ENCODE peak calls at places on chromosomes 2 and 18, in ten cellular contexts. C, V, B, I, T, A, G, P, N and Q are unnamed samples.

GRCh38 chr18:2338601-2339000 is 232.7 kb downstream of the METTL4 start:
- DNase-seq in P (no peak), T (no peak), B (no peak), N (no peak), C (no peak), I (no peak), G (no peak), A (no peak), V (no peak), Q (no peak)

GRCh38 chr2:175393851-175394250 is 212.3 kb upstream of the ATP5MC3 start:
- DNase-seq in A (no peak), V (no peak), I (no peak), C (no peak), B (no peak), P (no peak), G (no peak), N (no peak), T (no peak), Q (no peak)

GRCh38 chr2:98444436-98445166 is at the start of gene INPP4A:
- DNase-seq in N (peak), T (peak), V (peak), B (no peak), C (peak), G (peak), P (peak), A (peak), I (peak), Q (peak)

GRCh38 chr2:60493804-60494392 is 59.6 kb downstream of the BCL11A start:
- DNase-seq in N (no peak), B (no peak), P (no peak), I (no peak), T (no peak), V (no peak), C (no peak), G (no peak), A (no peak), Q (no peak)

GRCh38 chr2:233075141-233075965 is 15.2 kb downstream of the INPP5D start:
- DNase-seq in C (no peak), I (no peak), B (no peak), N (no peak), V (peak), A (no peak), T (no peak), G (no peak), P (no peak), Q (no peak)

GRCh38 chr2:152221870-152222269 is 46.3 kb upstream of the STAM2 start:
- DNase-seq in V (no peak), C (no peak), P (no peak), T (no peak), B (no peak), I (no peak), A (no peak), G (no peak), N (no peak), Q (no peak)

GRCh38 chr18:10140928-10141327 is 227.1 kb downstream of the VAPA start:
- DNase-seq in A (no peak), N (no peak), T (no peak), C (peak), G (no peak), P (no peak), I (no peak), B (no peak), V (no peak), Q (no peak)

GRCh38 chr2:149143734-149144133 is 105.2 kb downstream of the LYPD6B start:
- DNase-seq in B (no peak), P (no peak), N (no peak), T (no peak), V (no peak), A (no peak), C (no peak), G (no peak), I (no peak), Q (no peak)

GRCh38 chr2:151071382-151071781 is 190.3 kb downstream of the RBM43 start:
- DNase-seq in G (no peak), V (no peak), A (no peak), B (no peak), P (no peak), I (no peak), T (no peak), C (no peak), N (no peak), Q (no peak)

GRCh38 chr2:16170675-16171424 is 230.5 kb downstream of the MYCN start:
- DNase-seq in P (no peak), A (no peak), V (no peak), N (no peak), G (no peak), B (no peak), C (no peak), I (no peak), T (no peak), Q (no peak)

GRCh38 chr2:191571163-191571769 is 106.7 kb upstream of the NABP1 start:
- DNase-seq in P (no peak), A (no peak), G (no peak), T (peak), I (no peak), B (peak), C (no peak), N (no peak), V (no peak), Q (no peak)

GRCh38 chr2:207166039-207166348 is 246 bp upstream of the KLF7 start:
- DNase-seq in G (peak), T (peak), A (peak), N (peak), B (peak), I (peak), C (peak), V (peak), P (peak), Q (peak)

GRCh38 chr2:151757861-151758260 is 23.6 kb upstream of the NEB start:
- DNase-seq in N (no peak), G (no peak), I (no peak), P (no peak), T (no peak), A (no peak), C (peak), B (no peak), V (no peak), Q (no peak)

GRCh38 chr2:134260726-134261125 is 6.9 kb downstream of the MGAT5 start:
- DNase-seq in G (no peak), C (no peak), P (no peak), B (no peak), N (no peak), I (no peak), V (no peak), T (no peak), A (no peak), Q (no peak)

GRCh38 chr2:121634354-121635307 is 14.6 kb downstream of the CLASP1 start:
- DNase-seq in B (no peak), T (peak), G (no peak), I (no peak), N (no peak), V (no peak), A (no peak), C (peak), P (no peak), Q (no peak)

GRCh38 chr2:210452194-210452593 is 24.4 kb downstream of the LANCL1 start:
- DNase-seq in C (no peak), B (no peak), V (no peak), N (no peak), T (no peak), A (no peak), P (no peak), I (no peak), G (no peak), Q (no peak)

GRCh38 chr2:227862741-227863588 is 8.5 kb upstream of the DAW1 start:
- DNase-seq in N (no peak), P (no peak), T (no peak), G (no peak), C (no peak), I (peak), B (no peak), A (no peak), V (no peak), Q (no peak)

GRCh38 chr2:28318023-28318422 is 74.6 kb upstream of the FOSL2 start:
- DNase-seq in N (no peak), A (no peak), C (no peak), G (no peak), I (no peak), V (no peak), P (no peak), T (no peak), B (no peak), Q (no peak)

GRCh38 chr2:178700922-178701342 is 106.3 kb downstream of the TTN start:
- DNase-seq in G (peak), I (no peak), N (no peak), P (no peak), B (peak), T (no peak), V (no peak), C (no peak), A (no peak), Q (no peak)

GRCh38 chr2:106614511-106615291 is 127.5 kb downstream of the CD8B2 start:
- DNase-seq in A (no peak), V (no peak), I (no peak), T (no peak), C (no peak), N (no peak), B (no peak), G (no peak), P (no peak), Q (no peak)

GRCh38 chr2:171824086-171824485 is 70.0 kb downstream of the SLC25A12 start:
- DNase-seq in C (no peak), P (no peak), G (no peak), T (no peak), V (no peak), I (no peak), A (no peak), B (no peak), N (no peak), Q (no peak)

GRCh38 chr2:111122631-111123421 is 2.1 kb downstream of the BCL2L11 start:
- DNase-seq in C (peak), A (peak), P (peak), T (peak), B (no peak), G (peak), N (peak), I (peak), V (peak), Q (peak)

GRCh38 chr2:120488531-120488930 is 142.6 kb downstream of the INHBB start:
- DNase-seq in N (no peak), G (no peak), T (no peak), P (no peak), A (no peak), I (peak), C (no peak), B (no peak), V (no peak), Q (no peak)

GRCh38 chr18:43665239-43665788 is 388.0 kb upstream of the SYT4 start:
- DNase-seq in G (no peak), B (no peak), T (no peak), I (no peak), V (no peak), N (no peak), P (no peak), C (no peak), A (no peak), Q (no peak)

GRCh38 chr18:41131050-41131449 is 824.0 kb upstream of the PIK3C3 start:
- DNase-seq in V (no peak), I (no peak), C (no peak), P (no peak), G (no peak), N (no peak), A (no peak), B (no peak), T (no peak), Q (no peak)

GRCh38 chr2:62197017-62197586 is 1.2 kb downstream of the B3GNT2 start:
- DNase-seq in A (no peak), T (peak), G (peak), I (no peak), P (peak), N (peak), B (no peak), C (no peak), V (peak), Q (no peak)

GRCh38 chr2:64330281-64330680 is 123.7 kb upstream of the LGALSL start:
- DNase-seq in V (no peak), C (no peak), P (no peak), G (no peak), N (no peak), T (no peak), A (no peak), B (no peak), I (no peak), Q (peak)

GRCh38 chr2:51918113-51918512 is 886.2 kb upstream of the NRXN1 start:
- DNase-seq in T (no peak), V (no peak), C (no peak), I (no peak), A (no peak), N (no peak), G (no peak), P (no peak), B (no peak), Q (no peak)

GRCh38 chr2:40160730-40161129 is 291.2 kb downstream of the SLC8A1 start:
- DNase-seq in I (no peak), A (no peak), B (no peak), C (no peak), N (no peak), T (no peak), G (no peak), P (no peak), V (no peak), Q (no peak)

GRCh38 chr2:219490600-219491130 is 8.0 kb upstream of the GMPPA start:
- DNase-seq in V (no peak), A (no peak), P (no peak), I (no peak), G (no peak), B (no peak), T (no peak), C (no peak), N (no peak), Q (no peak)

GRCh38 chr2:42663106-42663755 is 94.8 kb downstream of the MTA3 start:
- DNase-seq in T (peak), B (peak), V (peak), G (peak), C (peak), A (peak), P (peak), I (peak), N (peak), Q (peak)

GRCh38 chr2:101817488-101817887 is 120.0 kb downstream of the MAP4K4 start:
- DNase-seq in V (no peak), G (no peak), C (no peak), I (no peak), A (no peak), T (no peak), P (no peak), N (no peak), B (no peak), Q (no peak)

GRCh38 chr2:180077295-180077906 is 70.3 kb upstream of the CWC22 start:
- DNase-seq in G (peak), B (no peak), T (no peak), C (no peak), A (no peak), P (no peak), I (no peak), V (no peak), N (no peak), Q (no peak)

GRCh38 chr2:42523341-42523740 is 29.6 kb upstream of the KCNG3 start:
- DNase-seq in T (peak), I (no peak), C (no peak), P (no peak), B (no peak), V (no peak), N (no peak), G (no peak), A (no peak), Q (no peak)

GRCh38 chr2:235116885-235117492 is 165.2 kb downstream of the SH3BP4 start:
- DNase-seq in G (peak), C (peak), V (no peak), N (no peak), I (no peak), T (no peak), B (no peak), A (no peak), P (no peak), Q (no peak)

GRCh38 chr18:23143871-23144270 is 8.6 kb downstream of the CABLES1 start:
- DNase-seq in B (no peak), A (no peak), G (no peak), V (no peak), C (no peak), N (no peak), P (no peak), T (no peak), I (no peak), Q (no peak)